ENCODE peak calls at places on chromosome 1, in six cellular contexts. P is GM23338, E is suprapubic skin, J is upper lobe of left lung, R is GM12892, Z is prostate gland. M is an unnamed sample.

GRCh38 chr1:74679811-74680210 is 6.2 kb upstream of the ERICH3 start:
- DNase-seq in J (no peak), P (no peak), E (no peak), R (no peak), Z (no peak), M (no peak)

GRCh38 chr1:226649244-226649643 is 89.8 kb downstream of the ITPKB start:
- DNase-seq in R (no peak), Z (no peak), P (no peak), J (no peak), E (no peak), M (no peak)

GRCh38 chr1:209511169-209511568 is 72.3 kb upstream of the CAMK1G start:
- DNase-seq in J (no peak), E (no peak), P (no peak), Z (no peak), R (no peak), M (no peak)

GRCh38 chr1:116767782-116768382 is 13.7 kb downstream of the CD2 start:
- DNase-seq in E (no peak), Z (no peak), R (no peak), P (no peak), J (no peak), M (no peak)

GRCh38 chr1:41305576-41306365 is 55.5 kb upstream of the FOXO6 start:
- DNase-seq in Z (no peak), E (no peak), J (no peak), P (peak; percentile 7), R (no peak), M (no peak)

GRCh38 chr1:87869563-87869962 is 540.9 kb downstream of the LMO4 start:
- DNase-seq in R (no peak), E (no peak), P (no peak), Z (no peak), J (no peak), M (no peak)

GRCh38 chr1:207316622-207317510 is 4.6 kb upstream of the CD55 start:
- DNase-seq in E (no peak), P (peak; percentile 80), R (no peak), Z (peak; percentile 93), J (no peak), M (peak; percentile 59)

GRCh38 chr1:51019811-51020210 is 49.8 kb downstream of the CDKN2C start:
- DNase-seq in Z (no peak), P (no peak), R (no peak), J (no peak), E (no peak), M (no peak)

GRCh38 chr1:157652859-157653493 is 47.6 kb downstream of the FCRL3 start:
- DNase-seq in E (no peak), P (no peak), J (no peak), R (peak; percentile 10), Z (no peak), M (no peak)

GRCh38 chr1:20255666-20256065 is 35.0 kb upstream of the VWA5B1 start:
- DNase-seq in J (no peak), R (no peak), E (no peak), Z (no peak), P (no peak), M (no peak)

GRCh38 chr1:15933684-15934083 is 42.2 kb downstream of the ZBTB17 start:
- DNase-seq in J (no peak), R (no peak), P (no peak), E (no peak), Z (no peak), M (no peak)

GRCh38 chr1:151210830-151211229 is 12.5 kb downstream of the PIP5K1A start:
- DNase-seq in J (no peak), Z (no peak), E (no peak), R (no peak), P (no peak), M (no peak)

GRCh38 chr1:47527653-47528272 is 89.9 kb downstream of the FOXD2 start:
- DNase-seq in P (peak; percentile 85), J (no peak), E (no peak), R (no peak), Z (no peak), M (no peak)

GRCh38 chr1:244173240-244173639 is 122.2 kb downstream of the ZBTB18 start:
- DNase-seq in P (no peak), E (no peak), R (no peak), J (no peak), Z (no peak), M (no peak)

GRCh38 chr1:67570473-67571143 is 114.4 kb upstream of the GADD45A start:
- DNase-seq in R (no peak), Z (no peak), J (no peak), P (no peak), E (no peak), M (no peak)

GRCh38 chr1:212950243-212951057 is at the start of gene VASH2:
- DNase-seq in Z (peak; percentile 89), E (peak; percentile 93), P (peak; percentile 96), J (peak; percentile 87), R (peak; percentile 92), M (peak; percentile 76)

GRCh38 chr1:11563560-11564069 is 84.7 kb downstream of the DISP3 start:
- DNase-seq in Z (no peak), R (no peak), P (no peak), J (peak; percentile 49), E (no peak), M (no peak)

GRCh38 chr1:39199593-39199992 is 4.9 kb upstream of the MACF1 start:
- DNase-seq in P (no peak), R (no peak), J (no peak), Z (no peak), E (no peak), M (no peak)

GRCh38 chr1:39205102-39205780 is 746 bp downstream of the MACF1 start:
- DNase-seq in Z (no peak), J (no peak), P (no peak), R (no peak), E (no peak), M (no peak)

GRCh38 chr1:39205781-39206464 is 1.4 kb downstream of the MACF1 start:
- DNase-seq in Z (no peak), J (no peak), E (no peak), R (no peak), P (no peak), M (no peak)

DNA sequence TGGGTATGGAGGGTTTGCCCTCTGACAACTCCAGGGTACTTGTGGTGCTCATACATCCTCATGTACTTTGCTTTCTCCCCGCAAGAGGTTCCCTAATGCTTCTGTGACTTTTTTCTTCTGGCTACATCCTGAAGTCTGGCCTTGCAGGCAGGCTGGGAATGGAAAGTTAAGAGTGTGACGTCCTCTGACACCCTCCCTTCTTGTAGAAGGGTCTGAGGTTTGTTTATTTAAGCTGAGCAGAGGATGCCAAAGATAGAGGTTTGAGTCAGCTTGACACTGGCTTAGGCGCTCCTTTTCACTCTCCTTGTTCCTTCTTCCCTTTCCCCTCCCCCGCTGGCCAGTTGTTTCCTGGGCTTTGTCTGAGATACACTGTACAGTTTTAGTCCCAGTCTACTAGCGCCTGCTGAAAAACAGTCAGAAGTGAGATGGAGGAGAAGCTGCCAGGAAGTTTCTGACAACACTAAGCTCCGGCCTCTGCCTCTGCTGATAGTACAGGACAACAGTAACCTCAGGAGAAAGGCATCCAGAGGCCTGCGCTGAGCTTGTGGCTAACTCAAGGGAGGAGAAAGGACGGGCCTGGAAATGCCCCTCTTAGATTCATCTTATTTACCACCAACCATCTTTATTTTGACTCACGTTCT is at the start of gene MACF1:
- DNase-seq in Z (peak; percentile 24), R (no peak), J (no peak), P (peak; percentile 56), E (peak; percentile 81), M (peak; percentile 61)
- TF ChIP-seq POLR2AphosphoS5 in Z (peak; percentile 52), R (no peak), J (no peak), P (no peak), E (no peak), M (no peak)

GRCh38 chr1:205313681-205314308 is 7.8 kb downstream of the NUAK2 start:
- DNase-seq in Z (peak; percentile 35), R (peak; percentile 49), P (peak; percentile 96), E (no peak), J (peak; percentile 88), M (no peak)
- TF ChIP-seq POLR2AphosphoS5 in Z (peak; percentile 33), R (no peak), P (no peak), E (no peak), J (peak; percentile 40), M (no peak)

DNA sequence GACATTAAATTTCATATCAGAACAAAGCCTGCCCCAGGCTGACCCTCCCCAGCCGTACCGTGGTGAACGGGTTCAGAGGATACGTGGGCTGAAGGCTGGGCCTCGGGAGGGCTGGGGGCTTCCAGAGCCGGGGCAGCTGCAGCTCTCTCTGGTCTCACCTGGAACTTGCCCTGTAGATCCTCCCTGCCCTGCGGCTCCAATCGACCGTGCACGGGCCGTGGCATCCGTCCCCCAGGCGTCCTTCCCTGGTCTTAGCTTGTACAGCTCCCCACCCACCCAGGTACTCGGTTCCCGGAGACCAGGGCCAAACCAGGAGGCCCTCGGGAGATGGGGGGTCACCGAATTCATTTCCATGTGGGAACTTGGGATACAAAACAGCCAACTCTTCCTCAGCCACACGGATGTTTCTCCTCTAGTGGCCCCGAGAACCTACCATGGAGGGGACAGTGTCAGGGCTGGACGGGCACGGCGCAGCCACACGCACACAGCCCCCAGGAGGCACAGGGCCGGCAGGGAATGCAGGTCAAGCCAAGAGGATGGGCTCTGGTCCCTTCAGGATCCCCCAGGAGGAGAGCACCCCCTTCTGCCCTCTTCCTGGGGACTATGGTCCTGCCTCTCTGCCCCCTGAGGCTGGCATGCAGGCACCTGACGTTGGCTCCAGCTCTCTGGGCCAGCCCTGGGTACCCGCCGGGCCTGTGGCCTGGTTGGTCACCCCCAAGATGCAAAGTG is 3.1 kb downstream of the B3GALT6 start:
- DNase-seq in Z (no peak), J (peak; percentile 80), P (no peak), R (no peak), E (no peak), M (no peak)
- TF ChIP-seq POLR2AphosphoS5 in Z (no peak), J (no peak), P (no peak), R (no peak), E (no peak), M (no peak)

GRCh38 chr1:21437341-21437640 is 2.6 kb upstream of the NBPF3 start:
- DNase-seq in J (peak; percentile 73), Z (no peak), R (no peak), E (no peak), P (no peak), M (no peak)

GRCh38 chr1:21436488-21437340 is 3.2 kb upstream of the NBPF3 start:
- DNase-seq in Z (no peak), R (no peak), P (peak; percentile 68), J (peak; percentile 82), E (no peak), M (no peak)

GRCh38 chr1:21435646-21436487 is 4.1 kb upstream of the NBPF3 start:
- DNase-seq in P (peak; percentile 5), R (no peak), J (no peak), Z (no peak), E (no peak), M (no peak)

GRCh38 chr1:21439345-21439720 is 604 bp upstream of the NBPF3 start:
- DNase-seq in J (no peak), P (no peak), E (no peak), R (no peak), Z (no peak), M (no peak)

DNA sequence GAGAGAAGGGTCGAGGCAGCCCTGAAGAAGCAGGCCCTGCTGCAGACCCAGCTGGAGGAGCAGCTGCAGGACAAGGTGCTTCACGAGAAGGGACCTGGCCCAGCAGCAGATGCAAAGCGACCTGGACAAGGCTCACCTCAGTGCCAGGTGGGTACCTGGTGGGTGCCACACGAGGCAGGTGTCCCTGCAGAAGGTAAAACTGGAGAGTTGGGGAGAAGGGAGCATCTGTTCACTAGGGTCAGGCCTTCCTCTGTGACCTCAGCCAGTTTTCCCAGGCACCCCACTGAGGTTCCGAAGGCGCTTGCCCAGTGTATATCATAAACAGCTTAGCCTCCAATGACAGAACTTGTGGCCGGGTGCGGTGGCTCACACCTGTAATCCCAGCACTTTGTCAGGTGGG is 5.5 kb upstream of the NBPF3 start:
- DNase-seq in E (no peak), R (no peak), P (no peak), J (no peak), Z (no peak), M (no peak)
- TF ChIP-seq POLR2AphosphoS5 in E (no peak), R (no peak), P (no peak), J (no peak), Z (no peak), M (no peak)

M was measured in breast epithelium.